ENCODE peak calls at places on chromosomes 2 and 18, in five cellular contexts. L is heart left ventricle, Q is tibial artery, D is uterus, W is AG09309. K is an unnamed sample.

GRCh38 chr2:821546-821945 is 129.1 kb upstream of the SNTG2 start:
- DNase-seq in D (no peak), Q (no peak), W (no peak), L (no peak), K (no peak)

GRCh38 chr2:217260441-217261080 is 400.7 kb upstream of the TNP1 start:
- DNase-seq in Q (no peak), D (no peak), L (no peak), W (no peak), K (no peak)

GRCh38 chr2:149768320-149768799 is 180.8 kb upstream of the MMADHC start:
- DNase-seq in L (no peak), D (no peak), W (peak), Q (no peak), K (peak)

GRCh38 chr18:79211844-79212243 is 142.7 kb downstream of the ATP9B start:
- DNase-seq in W (no peak), L (no peak), Q (no peak), D (no peak), K (peak)

GRCh38 chr2:63849381-63850203 is 7.9 kb downstream of the UGP2 start:
- DNase-seq in W (no peak), L (no peak), Q (no peak), D (no peak), K (peak)

GRCh38 chr2:64086347-64087082 is 57.7 kb downstream of the PELI1 start:
- DNase-seq in W (no peak), L (no peak), D (no peak), Q (no peak), K (no peak)

GRCh38 chr2:152336854-152337510 is 2.0 kb downstream of the FMNL2 start:
- DNase-seq in Q (no peak), D (peak), W (no peak), L (no peak), K (peak)

GRCh38 chr2:28664120-28664842 is 87.3 kb upstream of the PPP1CB start:
- DNase-seq in W (no peak), L (no peak), D (peak), Q (peak), K (no peak)

GRCh38 chr2:241809383-241810303 is 650 bp downstream of the NEU4 start:
- DNase-seq in L (no peak), Q (no peak), W (no peak), D (no peak), K (no peak)

GRCh38 chr2:201130524-201131186 is 14.7 kb downstream of the CFLAR start:
- DNase-seq in D (no peak), Q (no peak), W (peak), L (peak), K (peak)

GRCh38 chr2:38217401-38218188 is 141.6 kb upstream of the CYP1B1 start:
- DNase-seq in W (no peak), Q (no peak), L (no peak), D (no peak), K (no peak)

GRCh38 chr2:224284134-224284946 is 117.6 kb downstream of the FAM124B start:
- DNase-seq in W (no peak), L (no peak), Q (no peak), D (no peak), K (peak)

GRCh38 chr2:131105950-131106801 is 1.0 kb downstream of the PLEKHB2 start:
- DNase-seq in W (no peak), L (peak), Q (peak), D (no peak), K (peak)

GRCh38 chr18:61706516-61706915 is 186.3 kb downstream of the RNF152 start:
- DNase-seq in Q (no peak), L (no peak), W (no peak), D (no peak), K (no peak)

GRCh38 chr2:88624477-88624876 is 2.8 kb downstream of the EIF2AK3 start:
- DNase-seq in D (no peak), Q (no peak), L (no peak), W (no peak), K (no peak)

GRCh38 chr2:85162746-85163301 is 29.6 kb downstream of the TCF7L1 start:
- DNase-seq in W (no peak), Q (peak), L (no peak), D (no peak), K (peak)

GRCh38 chr2:12501469-12502147 is 215.1 kb upstream of the TRIB2 start:
- DNase-seq in L (peak), D (peak), W (no peak), Q (peak), K (no peak)

GRCh38 chr2:46338674-46339073 is 41.5 kb downstream of the EPAS1 start:
- DNase-seq in D (no peak), W (no peak), Q (no peak), L (no peak), K (no peak)

GRCh38 chr2:28765316-28765715 is 13.7 kb downstream of the PPP1CB start:
- DNase-seq in L (no peak), D (no peak), W (no peak), Q (no peak), K (no peak)

GRCh38 chr18:55588001-55588875 is at the start of gene TCF4:
- DNase-seq in Q (peak), W (no peak), L (peak), D (peak), K (peak)

GRCh38 chr2:69383178-69383812 is 3.7 kb downstream of the GFPT1 start:
- DNase-seq in Q (no peak), W (no peak), D (no peak), L (no peak), K (no peak)

DNA sequence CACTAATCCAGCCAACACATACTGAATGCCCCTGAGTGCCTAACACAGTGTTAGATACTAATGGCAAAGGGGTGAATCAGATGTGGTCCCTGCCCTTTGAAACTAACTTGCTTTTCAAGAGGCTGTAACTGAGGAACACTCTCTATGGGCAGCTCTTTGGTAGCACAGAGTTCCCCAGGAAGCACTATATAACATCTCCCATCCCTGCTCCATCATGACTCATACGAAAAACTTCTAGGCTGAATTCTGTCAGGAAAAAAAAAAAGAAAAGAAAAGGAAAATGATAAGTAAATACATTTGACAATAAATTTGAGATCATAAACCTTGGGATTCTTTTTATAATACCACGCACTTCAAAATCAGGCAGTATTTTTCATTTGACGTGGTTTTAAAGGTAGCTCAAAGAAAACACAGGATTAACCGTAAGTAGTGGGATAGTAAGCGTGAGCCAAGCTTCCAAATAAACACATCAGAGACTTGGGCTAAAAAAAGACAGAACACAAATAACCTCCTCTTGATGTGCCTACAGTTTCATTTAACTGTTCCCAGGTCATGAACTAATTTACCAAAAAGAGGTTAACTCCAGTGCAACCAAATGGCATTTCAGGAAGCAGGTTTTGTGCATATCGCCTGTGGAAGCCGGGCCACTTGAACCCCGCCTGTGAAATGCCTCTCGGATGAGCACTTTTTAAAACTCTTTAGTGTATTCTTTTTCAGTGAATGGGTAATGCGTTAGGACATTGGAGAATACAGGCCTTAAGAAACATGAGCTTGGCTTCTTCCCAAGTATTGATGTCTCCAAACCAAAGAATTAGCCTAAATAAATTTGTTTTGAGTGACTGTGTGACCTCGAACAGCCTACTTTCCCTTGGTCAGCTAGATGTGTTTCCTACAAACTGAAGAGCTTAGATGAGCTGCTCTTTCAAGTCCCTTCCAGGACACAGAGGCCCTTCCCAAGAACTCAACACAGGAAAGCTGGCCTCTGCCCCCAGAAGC is 42.0 kb downstream of the RDH14 start:
- DNase-seq in Q (no peak), D (no peak), L (no peak), W (no peak), K (peak)
- H3K4me3 ChIP-seq in Q (no peak), D (no peak), L (no peak), W (no peak), K (no peak)

GRCh38 chr2:232523682-232524597 is 2.0 kb upstream of the CHRND start:
- DNase-seq in L (no peak), D (no peak), W (no peak), Q (no peak), K (peak)
- TF ChIP-seq CTCF in L (peak), D (no peak), W (peak), Q (no peak), K (peak)

DNA sequence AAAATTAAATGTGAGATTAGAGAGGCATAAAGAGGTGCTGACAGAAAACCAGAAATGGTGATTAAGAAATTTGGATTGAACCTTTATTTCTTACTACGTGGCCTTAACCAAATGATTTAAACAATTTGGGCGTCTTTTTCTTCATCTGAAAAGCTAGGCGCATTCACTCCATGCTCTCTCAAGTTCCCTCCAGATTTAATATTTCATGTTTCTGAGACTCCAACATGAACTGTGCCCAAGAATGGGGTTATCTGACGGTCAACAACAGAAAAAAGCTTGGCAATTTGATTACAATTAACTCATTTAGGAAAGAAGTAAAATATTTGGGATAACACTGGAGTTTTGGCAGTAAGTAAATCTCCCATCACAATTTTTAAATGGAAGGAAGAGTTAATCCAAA is 345.3 kb downstream of the ARHGAP15 start:
- DNase-seq in L (no peak), W (no peak), D (no peak), Q (no peak), K (no peak)
- H3K4me3 ChIP-seq in L (no peak), W (no peak), D (no peak), Q (no peak), K (no peak)

GRCh38 chr2:20506281-20506685 is 59.4 kb downstream of the RHOB start:
- DNase-seq in W (no peak), Q (no peak), D (no peak), L (no peak), K (peak)
- TF ChIP-seq CTCF in W (peak), Q (no peak), D (no peak), L (peak), K (peak)

DNA sequence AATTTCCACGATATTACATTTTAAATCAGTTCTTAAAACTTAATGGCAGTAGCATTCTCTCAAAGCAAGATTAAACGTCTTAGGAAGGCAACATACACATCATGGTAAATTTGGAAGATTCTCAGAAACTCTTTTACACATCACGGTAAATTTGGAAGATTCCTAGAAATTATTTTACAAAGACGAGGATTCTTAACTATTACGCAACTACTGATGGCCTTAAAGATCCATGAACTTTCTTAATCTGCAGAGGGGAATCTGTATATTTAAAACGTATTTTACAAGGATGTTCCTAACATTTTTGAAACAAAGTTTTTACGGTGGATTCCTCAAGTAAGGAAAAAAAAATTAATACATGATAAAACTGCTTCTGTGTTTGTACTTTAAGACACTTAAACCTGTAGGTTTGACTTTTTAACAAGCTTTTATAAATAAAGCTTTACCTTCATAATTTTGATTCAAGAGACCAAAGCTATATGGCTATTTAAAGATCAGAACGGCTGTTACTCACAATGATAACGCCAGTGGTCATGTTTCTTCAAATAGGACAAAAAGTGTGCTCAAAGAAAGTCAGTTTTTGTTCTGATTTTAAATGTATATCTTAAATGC is 1.7 kb downstream of the ATF2 start:
- DNase-seq in D (no peak), Q (no peak), L (no peak), W (no peak), K (no peak)
- H3K4me3 ChIP-seq in D (no peak), Q (peak), L (peak), W (peak), K (peak)

K was measured in cardiac fibroblast.